ENCODE peak calls at places on chromosomes 7 and 10, in seven cellular contexts. One of them, this sample, is unnamed.

GRCh38 chr10:14118953-14119352 is 211.8 kb downstream of the FRMD4A start:
- DNase-seq in dermis blood vessel endothelial cell: no peak
- DNase-seq in GOT3: no peak
- DNase-seq in stimulated activated effector memory CD8-positive, alpha-beta T cell treated with anti-CD3 and anti-CD28 coated beads, Interleukin-12 subunit alpha, Interleukin-12 subunit beta, amount 100 ng/mL, for 72 hours: no peak
- DNase-seq in activated CD8-positive, alpha-beta memory T cell treated with anti-CD3 and anti-CD28 coated beads, Interleukin-2, amount 50 U/mL, for 48 hours: no peak
- DNase-seq in Panc1: no peak
- DNase-seq in activated naive CD4-positive, alpha-beta T cell treated with Interleukin-2 at 50 U/mL for 16 hours: no peak
- DNase-seq in this sample: no peak

GRCh38 chr10:52744057-52744819 is 28.3 kb downstream of the MBL2 start:
- DNase-seq in Panc1: no peak
- DNase-seq in activated CD8-positive, alpha-beta memory T cell treated with anti-CD3 and anti-CD28 coated beads, Interleukin-2, amount 50 U/mL, for 48 hours: no peak
- DNase-seq in GOT3: no peak
- DNase-seq in dermis blood vessel endothelial cell: no peak
- DNase-seq in stimulated activated effector memory CD8-positive, alpha-beta T cell treated with anti-CD3 and anti-CD28 coated beads, Interleukin-12 subunit alpha, Interleukin-12 subunit beta, amount 100 ng/mL, for 72 hours: no peak
- DNase-seq in activated naive CD4-positive, alpha-beta T cell treated with Interleukin-2 at 50 U/mL for 16 hours: no peak
- DNase-seq in this sample: no peak

GRCh38 chr7:137895301-137896201 is 48.8 kb upstream of the DGKI start:
- DNase-seq in GOT3: no peak
- DNase-seq in activated CD8-positive, alpha-beta memory T cell treated with anti-CD3 and anti-CD28 coated beads, Interleukin-2, amount 50 U/mL, for 48 hours: peak
- DNase-seq in activated naive CD4-positive, alpha-beta T cell treated with Interleukin-2 at 50 U/mL for 16 hours: no peak
- DNase-seq in dermis blood vessel endothelial cell: no peak
- DNase-seq in stimulated activated effector memory CD8-positive, alpha-beta T cell treated with anti-CD3 and anti-CD28 coated beads, Interleukin-12 subunit alpha, Interleukin-12 subunit beta, amount 100 ng/mL, for 72 hours: no peak
- DNase-seq in Panc1: no peak
- DNase-seq in this sample: no peak

GRCh38 chr10:74928742-74929191 is 102.4 kb downstream of the KAT6B start:
- DNase-seq in GOT3: no peak
- DNase-seq in activated CD8-positive, alpha-beta memory T cell treated with anti-CD3 and anti-CD28 coated beads, Interleukin-2, amount 50 U/mL, for 48 hours: no peak
- DNase-seq in Panc1: no peak
- DNase-seq in dermis blood vessel endothelial cell: no peak
- DNase-seq in stimulated activated effector memory CD8-positive, alpha-beta T cell treated with anti-CD3 and anti-CD28 coated beads, Interleukin-12 subunit alpha, Interleukin-12 subunit beta, amount 100 ng/mL, for 72 hours: no peak
- DNase-seq in activated naive CD4-positive, alpha-beta T cell treated with Interleukin-2 at 50 U/mL for 16 hours: no peak
- DNase-seq in this sample: no peak

GRCh38 chr10:63929826-63930467 is 408.7 kb downstream of the REEP3 start:
- DNase-seq in activated CD8-positive, alpha-beta memory T cell treated with anti-CD3 and anti-CD28 coated beads, Interleukin-2, amount 50 U/mL, for 48 hours: no peak
- DNase-seq in dermis blood vessel endothelial cell: no peak
- DNase-seq in GOT3: no peak
- DNase-seq in activated naive CD4-positive, alpha-beta T cell treated with Interleukin-2 at 50 U/mL for 16 hours: no peak
- DNase-seq in stimulated activated effector memory CD8-positive, alpha-beta T cell treated with anti-CD3 and anti-CD28 coated beads, Interleukin-12 subunit alpha, Interleukin-12 subunit beta, amount 100 ng/mL, for 72 hours: no peak
- DNase-seq in Panc1: no peak
- DNase-seq in this sample: peak

GRCh38 chr7:38751416-38751815 is 120.2 kb upstream of the AMPH start:
- DNase-seq in activated naive CD4-positive, alpha-beta T cell treated with Interleukin-2 at 50 U/mL for 16 hours: no peak
- DNase-seq in GOT3: no peak
- DNase-seq in activated CD8-positive, alpha-beta memory T cell treated with anti-CD3 and anti-CD28 coated beads, Interleukin-2, amount 50 U/mL, for 48 hours: no peak
- DNase-seq in stimulated activated effector memory CD8-positive, alpha-beta T cell treated with anti-CD3 and anti-CD28 coated beads, Interleukin-12 subunit alpha, Interleukin-12 subunit beta, amount 100 ng/mL, for 72 hours: no peak
- DNase-seq in Panc1: no peak
- DNase-seq in dermis blood vessel endothelial cell: no peak
- DNase-seq in this sample: no peak

GRCh38 chr10:35236739-35237138 is 99.6 kb upstream of the CCNY start:
- DNase-seq in activated CD8-positive, alpha-beta memory T cell treated with anti-CD3 and anti-CD28 coated beads, Interleukin-2, amount 50 U/mL, for 48 hours: no peak
- DNase-seq in activated naive CD4-positive, alpha-beta T cell treated with Interleukin-2 at 50 U/mL for 16 hours: no peak
- DNase-seq in Panc1: no peak
- DNase-seq in dermis blood vessel endothelial cell: peak
- DNase-seq in stimulated activated effector memory CD8-positive, alpha-beta T cell treated with anti-CD3 and anti-CD28 coated beads, Interleukin-12 subunit alpha, Interleukin-12 subunit beta, amount 100 ng/mL, for 72 hours: no peak
- DNase-seq in GOT3: no peak
- DNase-seq in this sample: no peak

GRCh38 chr10:88004451-88004850 is 141.0 kb downstream of the PTEN start:
- DNase-seq in dermis blood vessel endothelial cell: no peak
- DNase-seq in GOT3: no peak
- DNase-seq in Panc1: no peak
- DNase-seq in stimulated activated effector memory CD8-positive, alpha-beta T cell treated with anti-CD3 and anti-CD28 coated beads, Interleukin-12 subunit alpha, Interleukin-12 subunit beta, amount 100 ng/mL, for 72 hours: no peak
- DNase-seq in activated CD8-positive, alpha-beta memory T cell treated with anti-CD3 and anti-CD28 coated beads, Interleukin-2, amount 50 U/mL, for 48 hours: no peak
- DNase-seq in activated naive CD4-positive, alpha-beta T cell treated with Interleukin-2 at 50 U/mL for 16 hours: no peak
- DNase-seq in this sample: no peak

GRCh38 chr10:72455889-72456588 is 101.3 kb upstream of the DNAJB12 start:
- DNase-seq in GOT3: no peak
- DNase-seq in Panc1: no peak
- DNase-seq in activated CD8-positive, alpha-beta memory T cell treated with anti-CD3 and anti-CD28 coated beads, Interleukin-2, amount 50 U/mL, for 48 hours: no peak
- DNase-seq in activated naive CD4-positive, alpha-beta T cell treated with Interleukin-2 at 50 U/mL for 16 hours: no peak
- DNase-seq in stimulated activated effector memory CD8-positive, alpha-beta T cell treated with anti-CD3 and anti-CD28 coated beads, Interleukin-12 subunit alpha, Interleukin-12 subunit beta, amount 100 ng/mL, for 72 hours: no peak
- DNase-seq in dermis blood vessel endothelial cell: no peak
- DNase-seq in this sample: no peak

GRCh38 chr10:21015838-21016237 is 118.7 kb upstream of the NEBL start:
- DNase-seq in activated naive CD4-positive, alpha-beta T cell treated with Interleukin-2 at 50 U/mL for 16 hours: no peak
- DNase-seq in dermis blood vessel endothelial cell: no peak
- DNase-seq in GOT3: no peak
- DNase-seq in stimulated activated effector memory CD8-positive, alpha-beta T cell treated with anti-CD3 and anti-CD28 coated beads, Interleukin-12 subunit alpha, Interleukin-12 subunit beta, amount 100 ng/mL, for 72 hours: no peak
- DNase-seq in Panc1: no peak
- DNase-seq in activated CD8-positive, alpha-beta memory T cell treated with anti-CD3 and anti-CD28 coated beads, Interleukin-2, amount 50 U/mL, for 48 hours: no peak
- DNase-seq in this sample: no peak

GRCh38 chr10:46255696-46256355 is 31.0 kb upstream of the ANTXRL start:
- DNase-seq in GOT3: no peak
- DNase-seq in activated CD8-positive, alpha-beta memory T cell treated with anti-CD3 and anti-CD28 coated beads, Interleukin-2, amount 50 U/mL, for 48 hours: peak
- DNase-seq in Panc1: no peak
- DNase-seq in activated naive CD4-positive, alpha-beta T cell treated with Interleukin-2 at 50 U/mL for 16 hours: peak
- DNase-seq in dermis blood vessel endothelial cell: peak
- DNase-seq in stimulated activated effector memory CD8-positive, alpha-beta T cell treated with anti-CD3 and anti-CD28 coated beads, Interleukin-12 subunit alpha, Interleukin-12 subunit beta, amount 100 ng/mL, for 72 hours: peak
- DNase-seq in this sample: peak

GRCh38 chr7:25849361-25850184 is 302.4 kb upstream of the NFE2L3 start:
- DNase-seq in dermis blood vessel endothelial cell: no peak
- DNase-seq in activated CD8-positive, alpha-beta memory T cell treated with anti-CD3 and anti-CD28 coated beads, Interleukin-2, amount 50 U/mL, for 48 hours: no peak
- DNase-seq in GOT3: peak
- DNase-seq in activated naive CD4-positive, alpha-beta T cell treated with Interleukin-2 at 50 U/mL for 16 hours: no peak
- DNase-seq in Panc1: peak
- DNase-seq in stimulated activated effector memory CD8-positive, alpha-beta T cell treated with anti-CD3 and anti-CD28 coated beads, Interleukin-12 subunit alpha, Interleukin-12 subunit beta, amount 100 ng/mL, for 72 hours: no peak
- DNase-seq in this sample: no peak